ENCODE peak calls at places on chromosomes 6 and 20, in four cellular contexts. M is NAMALWA, G is fibroblast of lung, E is tibial artery. F is an unnamed sample.

GRCh38 chr6:114063956-114064355 is 93.0 kb upstream of the HDAC2 start:
- DNase-seq in M (no peak), G (peak; percentile 44), E (no peak), F (no peak)

GRCh38 chr20:10216146-10216741 is 2.4 kb upstream of the SNAP25 start:
- DNase-seq in M (no peak), G (peak; percentile 85), E (no peak), F (peak; percentile 30)

GRCh38 chr6:75203721-75204120 is 2.1 kb downstream of the COL12A1 start:
- DNase-seq in M (no peak), G (peak; percentile 56), E (no peak), F (no peak)

GRCh38 chr6:56795852-56796532 is 153.3 kb upstream of the DST start:
- DNase-seq in M (no peak), G (peak; percentile 78), E (no peak), F (peak; percentile 68)

GRCh38 chr6:150343434-150343833 is 25.4 kb upstream of the IYD start:
- DNase-seq in M (no peak), G (peak; percentile 63), E (no peak), F (no peak)

GRCh38 chr20:52918311-52918710 is 53.8 kb upstream of the TSHZ2 start:
- DNase-seq in M (no peak), G (peak; percentile 10), E (no peak), F (no peak)

GRCh38 chr6:25541228-25541627 is 110.8 kb upstream of the SCGN start:
- DNase-seq in M (no peak), G (no peak), E (no peak), F (no peak)

GRCh38 chr20:13147071-13147961 is 73.8 kb upstream of the ISM1 start:
- DNase-seq in M (no peak), G (no peak), E (no peak), F (no peak)

GRCh38 chr6:36743032-36743431 is 45.4 kb downstream of the RAB44 start:
- DNase-seq in M (no peak), G (no peak), E (no peak), F (no peak)

GRCh38 chr20:38970302-38970701 is 8.2 kb downstream of the DHX35 start:
- DNase-seq in M (no peak), G (peak; percentile 87), E (no peak), F (peak; percentile 77)

GRCh38 chr6:1313755-1314503 is 2.0 kb downstream of the FOXQ1 start:
- DNase-seq in M (no peak), G (no peak), E (no peak), F (no peak)

GRCh38 chr6:32967151-32968091 is 973 bp upstream of the BRD2 start:
- DNase-seq in M (peak; percentile 92), G (peak; percentile 49), E (no peak), F (peak; percentile 67)

GRCh38 chr6:21949211-21949801 is 347.5 kb downstream of the PRL start:
- DNase-seq in M (no peak), G (peak; percentile 83), E (no peak), F (peak; percentile 68)

GRCh38 chr6:211856-212497 is 80.3 kb upstream of the DUSP22 start:
- DNase-seq in M (no peak), G (no peak), E (no peak), F (no peak)

GRCh38 chr6:134217110-134217509 is 100.8 kb downstream of the SGK1 start:
- DNase-seq in M (no peak), G (peak; percentile 50), E (no peak), F (peak; percentile 27)

GRCh38 chr6:85459224-85459901 is 9.5 kb downstream of the NT5E start:
- DNase-seq in M (no peak), G (peak; percentile 94), E (no peak), F (peak; percentile 68)

GRCh38 chr6:13351271-13351670 is 22.9 kb upstream of the TBC1D7 start:
- DNase-seq in M (no peak), G (no peak), E (no peak), F (no peak)

GRCh38 chr6:3664641-3665041 is 86.9 kb downstream of the PXDC1 start:
- DNase-seq in M (no peak), G (peak; percentile 3), E (no peak), F (peak; percentile 89)

GRCh38 chr6:16769131-16769985 is 8.1 kb upstream of the ATXN1 start:
- DNase-seq in M (peak; percentile 47), G (peak; percentile 99), E (peak; percentile 70), F (peak; percentile 78)

GRCh38 chr6:63486196-63486595 is 86.1 kb upstream of the LOC128125822 start:
- DNase-seq in M (no peak), G (no peak), E (no peak), F (no peak)